ENCODE peak calls at places on chromosome 10, in five cellular contexts. Y is stimulated activated CD4-positive, alpha-beta T cell treated with anti-CD3 and anti-CD28 coated beads, TNF-alpha, amount 100 ng/mL, for 24 hours; A is NCI-H2029; N is NCI-H1105 treated with DMSO at 0.1 percent for 48 hours; H is amniotic stem cell. I is an unnamed sample.

GRCh38 chr10:132176647-132177046 is 10.1 kb upstream of the DPYSL4 start:
- DNase-seq in Y (no peak), A (no peak), N (no peak), H (no peak), I (no peak)

GRCh38 chr10:87734987-87735827 is 75.5 kb downstream of the PAPSS2 start:
- DNase-seq in Y (no peak), A (no peak), N (peak), H (peak), I (peak)

GRCh38 chr10:60208676-60209269 is 180.9 kb downstream of the ANK3 start:
- DNase-seq in Y (no peak), A (no peak), N (peak), H (peak), I (peak)

GRCh38 chr10:68153473-68154210 is 44.4 kb downstream of the MYPN start:
- DNase-seq in Y (no peak), A (peak), N (peak), H (peak), I (peak)

GRCh38 chr10:53839437-53840039 is 961.5 kb downstream of the PCDH15 start:
- DNase-seq in Y (no peak), A (no peak), N (peak), H (no peak), I (peak)

GRCh38 chr10:88361995-88362540 is 221.1 kb downstream of the RNLS start:
- DNase-seq in Y (no peak), A (no peak), N (no peak), H (no peak), I (no peak)

GRCh38 chr10:44660271-44660670 is 250.9 kb upstream of the TMEM72 start:
- DNase-seq in Y (no peak), A (no peak), N (no peak), H (no peak), I (no peak)

GRCh38 chr10:123134915-123135414 is 805 bp upstream of the HMX3 start:
- DNase-seq in Y (no peak), A (no peak), N (no peak), H (no peak), I (no peak)

GRCh38 chr10:26439436-26440090 is 1.4 kb downstream of the APBB1IP start:
- DNase-seq in Y (no peak), A (no peak), N (no peak), H (no peak), I (no peak)

GRCh38 chr10:7942311-7942710 is 112.2 kb upstream of the GATA3 start:
- DNase-seq in Y (no peak), A (no peak), N (no peak), H (no peak), I (no peak)

GRCh38 chr10:123563581-123563855 is 102.6 kb upstream of the GPR26 start:
- DNase-seq in Y (no peak), A (no peak), N (no peak), H (no peak), I (no peak)

GRCh38 chr10:119316729-119317097 is 109.3 kb downstream of the GRK5 start:
- DNase-seq in Y (no peak), A (no peak), N (no peak), H (peak), I (no peak)

GRCh38 chr10:119872610-119872859 is at the start of gene MCMBP:
- DNase-seq in Y (no peak), A (no peak), N (no peak), H (no peak), I (no peak)

GRCh38 chr10:56605043-56605442 is 244.0 kb upstream of the ZWINT start:
- DNase-seq in Y (no peak), A (no peak), N (no peak), H (no peak), I (no peak)

I was measured in NCI-H1417.